ENCODE peak calls at places on chromosome 18, in four cellular contexts. T, E, Q and R are unnamed samples.

GRCh38 chr18:56843241-56843640 is 192.1 kb downstream of the WDR7 start:
- DNase-seq in T (no peak), E (no peak), Q (no peak), R (no peak)

GRCh38 chr18:79439201-79440023 is 43.7 kb downstream of the NFATC1 start:
- DNase-seq in Q (no peak), T (no peak), E (peak), R (peak)

GRCh38 chr18:40431071-40431998 is 1523.7 kb upstream of the PIK3C3 start:
- DNase-seq in T (no peak), E (no peak), Q (no peak), R (peak)

GRCh38 chr18:77765468-77765867 is 515.8 kb downstream of the GALR1 start:
- DNase-seq in Q (no peak), T (peak), E (peak), R (peak)

GRCh38 chr18:13003466-13003896 is 12.3 kb downstream of the CEP192 start:
- DNase-seq in T (peak), E (peak), Q (no peak), R (peak)

GRCh38 chr18:61334491-61334850 is 1.2 kb downstream of the CDH20 start:
- DNase-seq in E (no peak), T (no peak), Q (no peak), R (no peak)

GRCh38 chr18:75422341-75422910 is 5.1 kb downstream of the SMIM21 start:
- DNase-seq in E (no peak), T (no peak), Q (no peak), R (no peak)

GRCh38 chr18:61992285-61992684 is 99.5 kb upstream of the RNF152 start:
- DNase-seq in E (no peak), T (peak), Q (no peak), R (no peak)

GRCh38 chr18:62720048-62720447 is 4.7 kb downstream of the PHLPP1 start:
- DNase-seq in E (no peak), T (no peak), Q (no peak), R (no peak)

GRCh38 chr18:67509711-67510110 is 6.8 kb downstream of the DSEL start:
- DNase-seq in E (no peak), Q (no peak), T (no peak), R (no peak)

GRCh38 chr18:57077786-57078552 is 68.9 kb upstream of the BOD1L2 start:
- DNase-seq in Q (peak), E (no peak), T (no peak), R (no peak)

GRCh38 chr18:33960393-33960792 is 264.3 kb downstream of the NOL4 start:
- DNase-seq in T (no peak), Q (no peak), E (no peak), R (peak)

GRCh38 chr18:10060469-10060782 is 146.6 kb downstream of the VAPA start:
- DNase-seq in Q (no peak), E (no peak), T (no peak), R (no peak)

GRCh38 chr18:10057808-10058791 is 144.3 kb downstream of the VAPA start:
- DNase-seq in E (no peak), T (no peak), Q (no peak), R (no peak)

GRCh38 chr18:10057401-10057800 is 143.6 kb downstream of the VAPA start:
- DNase-seq in Q (no peak), T (no peak), E (no peak), R (no peak)

GRCh38 chr18:10061566-10061965 is 147.8 kb downstream of the VAPA start:
- DNase-seq in Q (no peak), E (no peak), T (no peak), R (no peak)

GRCh38 chr18:10059610-10060468 is 146.0 kb downstream of the VAPA start:
- DNase-seq in T (no peak), E (no peak), Q (no peak), R (no peak)
- TF ChIP-seq FOXK2 in T (no peak), E (no peak), Q (no peak), R (no peak)

GRCh38 chr18:63867368-63867767 is 20.1 kb upstream of the SERPINB2 start:
- DNase-seq in E (no peak), T (no peak), Q (no peak), R (no peak)
- TF ChIP-seq TARDBP in E (no peak), T (no peak), Q (no peak), R (no peak)

GRCh38 chr18:24878289-24878688 is 417.9 kb downstream of the HRH4 start:
- DNase-seq in Q (no peak), T (peak), E (no peak), R (peak)
- TF ChIP-seq FOXK2 in Q (no peak), T (no peak), E (no peak), R (no peak)

DNA sequence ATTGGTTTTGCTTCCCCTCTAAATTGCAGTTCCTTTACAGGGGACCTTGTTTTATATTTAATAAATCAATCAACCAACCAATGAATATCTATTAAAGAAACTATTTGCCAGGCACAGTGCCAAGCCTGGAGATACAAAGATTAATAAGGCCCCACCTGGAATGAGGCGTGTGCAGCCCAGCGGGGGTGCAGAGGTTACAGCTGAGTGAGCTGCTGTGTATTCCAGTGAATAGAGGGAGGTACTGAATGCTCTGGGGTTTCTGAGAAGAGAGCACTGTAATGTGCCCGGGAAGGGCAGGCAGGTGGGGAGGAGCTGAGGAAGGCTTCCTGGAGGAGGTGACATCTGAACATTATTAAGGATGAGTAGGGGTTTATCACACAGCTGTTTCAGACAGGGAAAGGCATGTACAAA is 51.9 kb downstream of the LIPG start:
- DNase-seq in E (no peak), Q (no peak), T (no peak), R (no peak)
- TF ChIP-seq TARDBP in E (no peak), Q (no peak), T (no peak), R (no peak)

GRCh38 chr18:23484783-23485182 is 18.5 kb upstream of the RMC1 start:
- DNase-seq in Q (no peak), E (no peak), T (no peak), R (no peak)
- TF ChIP-seq FOXK2 in Q (no peak), E (no peak), T (no peak), R (no peak)

GRCh38 chr18:5970032-5970431 is 74.7 kb upstream of the TMEM200C start:
- DNase-seq in E (no peak), T (peak), Q (no peak), R (no peak)
- TF ChIP-seq TARDBP in E (no peak), T (peak), Q (no peak), R (no peak)

DNA sequence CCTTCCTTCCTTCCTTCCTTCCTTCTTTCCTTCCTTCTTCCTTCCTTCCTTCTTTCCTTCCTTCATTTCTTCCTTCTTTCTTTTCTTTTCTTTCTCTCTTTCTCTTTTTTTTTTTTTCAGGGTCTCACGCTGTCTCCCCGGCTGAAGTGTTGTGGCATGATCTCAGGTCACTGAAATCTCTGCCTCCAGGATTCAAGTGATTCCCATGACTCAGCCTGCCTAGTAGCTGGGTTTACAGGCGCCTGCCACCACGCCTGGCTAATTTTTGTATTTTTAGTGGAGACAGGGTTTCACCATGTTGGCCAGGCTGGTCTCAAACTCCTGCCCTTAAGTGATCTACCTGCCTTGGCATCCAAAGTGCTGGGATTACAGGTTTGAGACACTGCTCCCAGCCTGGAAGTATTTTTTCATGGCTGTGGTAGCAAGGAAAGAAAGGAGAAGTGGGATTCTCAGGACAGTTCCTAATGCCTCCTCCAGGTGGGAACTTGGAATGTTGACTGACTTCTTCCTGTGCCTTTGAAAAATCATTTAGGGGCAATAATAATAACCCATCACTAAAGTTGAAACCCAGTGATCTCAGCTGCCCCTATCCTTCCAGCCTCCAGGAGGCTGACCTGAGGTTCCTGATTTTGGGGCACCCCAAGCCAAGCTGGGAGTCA is 89.2 kb upstream of the CELF4 start:
- DNase-seq in E (no peak), T (no peak), Q (no peak), R (no peak)
- TF ChIP-seq FOXK2 in E (no peak), T (no peak), Q (no peak), R (no peak)

GRCh38 chr18:58692420-58693185 is 21.3 kb downstream of the MALT1 start:
- DNase-seq in E (no peak), Q (no peak), T (no peak), R (no peak)

GRCh38 chr18:58694221-58694620 is 23.0 kb downstream of the MALT1 start:
- DNase-seq in Q (no peak), E (no peak), T (no peak), R (no peak)

GRCh38 chr18:58694720-58695468 is 23.6 kb downstream of the MALT1 start:
- DNase-seq in E (peak), Q (no peak), T (no peak), R (no peak)

GRCh38 chr18:58697131-58697530 is 25.9 kb downstream of the MALT1 start:
- DNase-seq in T (no peak), Q (no peak), E (no peak), R (no peak)

DNA sequence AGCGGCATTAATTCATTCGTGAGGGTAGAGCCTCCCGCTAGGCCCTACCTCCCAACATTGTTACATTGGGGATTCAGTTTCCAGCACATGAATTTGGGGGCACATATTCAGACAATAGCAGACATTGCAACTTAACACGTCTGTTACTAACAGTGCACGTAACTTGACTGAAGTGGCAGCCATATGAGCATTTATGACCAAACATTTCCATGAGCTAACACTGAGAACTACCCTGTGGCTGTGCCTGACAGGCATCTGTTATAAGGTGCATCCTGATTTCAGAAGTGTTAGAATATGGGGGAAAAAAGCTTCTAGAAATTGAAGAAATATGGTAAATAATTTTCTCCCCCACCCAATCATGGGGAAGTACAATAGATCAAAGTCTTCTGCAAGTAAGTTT is 24.5 kb downstream of the MALT1 start:
- DNase-seq in Q (no peak), T (no peak), E (no peak), R (no peak)
- TF ChIP-seq TARDBP in Q (no peak), T (no peak), E (no peak), R (no peak)

GRCh38 chr18:5449858-5450509 is 93.8 kb downstream of the EPB41L3 start:
- DNase-seq in Q (no peak), T (no peak), E (no peak), R (no peak)

GRCh38 chr18:5440297-5440696 is 103.5 kb downstream of the EPB41L3 start:
- DNase-seq in E (no peak), T (no peak), Q (no peak), R (no peak)

GRCh38 chr18:5447442-5447841 is 96.4 kb downstream of the EPB41L3 start:
- DNase-seq in Q (no peak), E (no peak), T (no peak), R (no peak)

GRCh38 chr18:5444847-5445246 is 99.0 kb downstream of the EPB41L3 start:
- DNase-seq in E (no peak), T (no peak), Q (no peak), R (no peak)

GRCh38 chr18:5444269-5444668 is 99.5 kb downstream of the EPB41L3 start:
- DNase-seq in Q (no peak), T (no peak), E (no peak), R (no peak)
- TF ChIP-seq FOXK2 in Q (no peak), T (no peak), E (no peak), R (no peak)